ENCODE peak calls at places on chromosomes 3 and 15, in eight cellular contexts. T is endodermal cell, A is IMR-90, L is upper lobe of left lung, F is gastrocnemius medialis, M is esophagus muscularis mucosa, H is lower lobe of right lung, S is left lung. E is an unnamed sample. For H3K27me3 and H3K36me3, the result is how much of the 10 kb centered on the place peaks cover.

GRCh38 chr3:9994086-9994844 is 7.6 kb upstream of the EMC3 start:
- DNase-seq in M (no peak), T (no peak), A (peak), L (no peak), S (no peak), F (no peak), H (no peak), E (no peak)

GRCh38 chr15:57313134-57313483 is 63.2 kb upstream of the CGNL1 start:
- DNase-seq in L (no peak), T (no peak), M (no peak), H (no peak), F (no peak), A (no peak), S (no peak), E (no peak)

GRCh38 chr3:196340466-196340865 is 2.3 kb upstream of the TM4SF19 start:
- DNase-seq in L (no peak), T (no peak), S (no peak), A (no peak), H (no peak), F (no peak), M (no peak), E (no peak)

GRCh38 chr3:16240229-16241023 is 24.3 kb downstream of the DPH3 start:
- DNase-seq in F (no peak), S (no peak), M (no peak), A (peak), H (no peak), L (no peak), T (no peak), E (no peak)

GRCh38 chr3:194030372-194030771 is 105.6 kb upstream of the HES1 start:
- DNase-seq in H (no peak), F (no peak), T (no peak), A (no peak), M (no peak), L (no peak), S (no peak), E (no peak)

GRCh38 chr15:69758291-69758771 is 305.7 kb downstream of the RPLP1 start:
- DNase-seq in T (no peak), H (no peak), M (peak), S (no peak), F (no peak), L (no peak), A (peak), E (no peak)

GRCh38 chr3:139121513-139122220 is 77.0 kb upstream of the PRR23C start:
- DNase-seq in L (no peak), T (no peak), M (peak), H (no peak), F (no peak), A (peak), S (no peak), E (peak)

GRCh38 chr3:10927551-10927950 is 65.0 kb upstream of the SLC6A1 start:
- DNase-seq in S (no peak), M (no peak), L (no peak), A (no peak), F (no peak), T (no peak), H (no peak), E (no peak)

GRCh38 chr3:152269423-152270144 is 855 bp downstream of the MBNL1 start:
- DNase-seq in F (peak), T (no peak), H (peak), S (no peak), L (no peak), M (peak), A (peak), E (peak)

GRCh38 chr15:69145694-69146492 is 14.5 kb upstream of the GLCE start:
- DNase-seq in F (no peak), S (no peak), L (no peak), M (peak), T (no peak), H (no peak), A (peak), E (no peak)

GRCh38 chr3:182500294-182500693 is 293.0 kb upstream of the ATP11B start:
- DNase-seq in F (no peak), L (no peak), T (peak), S (no peak), M (no peak), H (no peak), A (no peak), E (no peak)

GRCh38 chr3:57006048-57006709 is 54.3 kb upstream of the SPATA12 start:
- DNase-seq in L (no peak), A (no peak), S (no peak), F (no peak), H (no peak), M (no peak), T (no peak), E (no peak)

GRCh38 chr3:49722896-49723295 is 855 bp downstream of the GMPPB start:
- DNase-seq in L (peak), H (no peak), A (no peak), F (no peak), M (no peak), S (peak), T (no peak), E (no peak)

GRCh38 chr3:51722362-51722761 is 15.5 kb downstream of the GRM2 start:
- DNase-seq in F (no peak), A (no peak), L (no peak), T (no peak), S (no peak), M (peak), H (no peak), E (no peak)

GRCh38 chr3:32934150-32934742 is 17.2 kb upstream of the CCR4 start:
- DNase-seq in L (no peak), M (no peak), A (peak), S (no peak), T (peak), F (no peak), H (no peak), E (no peak)

GRCh38 chr15:28101201-28101600 is 2.1 kb upstream of the OCA2 start:
- DNase-seq in A (no peak), S (peak), T (peak), M (no peak), H (no peak), F (no peak), L (no peak), E (no peak)
- H3K27me3 ChIP-seq in A (half or more), S (under half), T (half or more), M (under half), H (under half), F (half or more), L (under half), E (under half)

GRCh38 chr3:169467703-169468102 is 195.8 kb downstream of the MECOM start:
- DNase-seq in F (no peak), A (no peak), M (no peak), H (no peak), S (no peak), T (no peak), L (no peak), E (no peak)
- H3K36me3 ChIP-seq in F (under half), A (under half), M (under half), H (under half), S (under half), T (under half), L (under half), E (under half)

DNA sequence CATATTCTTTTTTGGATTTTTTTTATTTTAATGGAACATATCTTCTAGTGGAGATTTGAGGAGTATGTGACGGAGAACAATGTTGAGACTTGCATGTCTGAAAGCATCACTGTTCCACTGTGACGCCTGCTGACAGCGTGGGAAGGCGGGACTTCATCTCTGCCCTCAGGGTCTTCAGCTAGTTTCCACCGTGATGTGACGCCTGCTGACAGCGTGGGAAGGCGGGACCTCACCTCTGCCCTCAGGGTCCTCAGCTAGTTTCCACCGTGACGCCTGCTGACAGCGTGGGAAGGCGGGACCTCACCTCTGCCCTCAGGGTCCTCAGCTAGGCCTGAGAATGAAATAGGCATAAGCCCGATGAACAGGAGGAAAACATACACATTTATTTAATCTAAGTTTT is 70.7 kb downstream of the LMLN start:
- DNase-seq in F (no peak), M (no peak), S (no peak), A (no peak), T (no peak), H (no peak), L (no peak), E (no peak)
- H3K27me3 ChIP-seq in F (under half), M (under half), S (under half), A (under half), T (under half), H (under half), L (under half), E (under half)

GRCh38 chr15:98674336-98674735 is 26.0 kb downstream of the IGF1R start:
- DNase-seq in L (no peak), F (no peak), A (no peak), H (no peak), S (no peak), T (peak), M (no peak), E (no peak)
- H3K36me3 ChIP-seq in L (under half), F (under half), A (under half), H (under half), S (under half), T (under half), M (under half), E (under half)

GRCh38 chr3:46091046-46091445 is 63.8 kb upstream of the XCR1 start:
- DNase-seq in H (no peak), L (peak), M (peak), T (no peak), F (no peak), S (no peak), A (no peak), E (no peak)
- H3K27me3 ChIP-seq in H (under half), L (under half), M (under half), T (under half), F (under half), S (under half), A (under half), E (under half)